ENCODE peak calls at places on chromosomes 3 and 15, in ten cellular contexts. P is HepG2; N is small intestine; B is brain microvascular endothelial cell; L is Jurkat, Clone E6-1; T is cardiac muscle cell; O is neuronal stem cell; K is GM23248; Z is OCI-LY7; W is AG10803. Q is an unnamed sample.

GRCh38 chr3:184918741-184919140 is 106.8 kb downstream of the VPS8 start:
- DNase-seq in K (no peak), Z (no peak), L (no peak), B (no peak), P (no peak), T (no peak), O (no peak), N (no peak), W (no peak), Q (no peak)

GRCh38 chr3:61927332-61927731 is 366.0 kb downstream of the PTPRG start:
- DNase-seq in K (peak), L (peak), B (peak), N (no peak), P (no peak), T (no peak), W (peak), O (no peak), Z (no peak), Q (peak)

GRCh38 chr3:185250247-185250646 is 3.6 kb downstream of the EHHADH start:
- DNase-seq in K (no peak), P (no peak), W (peak), O (no peak), Z (no peak), T (no peak), L (no peak), N (no peak), B (no peak), Q (peak)

GRCh38 chr15:34609658-34610057 is 26.2 kb upstream of the GOLGA8B start:
- DNase-seq in N (no peak), L (no peak), B (no peak), T (peak), W (no peak), Z (no peak), P (no peak), O (no peak), K (no peak), Q (no peak)

GRCh38 chr15:47582283-47582682 is 135.0 kb upstream of the SEMA6D start:
- DNase-seq in L (no peak), W (no peak), K (no peak), B (no peak), T (no peak), O (no peak), Z (no peak), N (no peak), P (no peak), Q (no peak)

GRCh38 chr15:64856429-64857145 is 14.9 kb downstream of the PLEKHO2 start:
- DNase-seq in T (peak), Z (no peak), N (no peak), B (no peak), P (peak), W (peak), O (peak), K (peak), L (no peak), Q (peak)

GRCh38 chr15:68900032-68900431 is 30.3 kb upstream of the SPESP1 start:
- DNase-seq in W (no peak), B (no peak), O (no peak), T (no peak), L (no peak), Z (no peak), N (peak), K (no peak), P (peak), Q (no peak)

GRCh38 chr3:197380786-197381185 is 82.4 kb upstream of the DLG1 start:
- DNase-seq in W (no peak), T (no peak), N (no peak), L (no peak), O (no peak), K (no peak), B (no peak), Z (no peak), P (no peak), Q (no peak)

GRCh38 chr3:115864912-115865311 is 241.6 kb downstream of the GAP43 start:
- DNase-seq in B (no peak), O (no peak), L (no peak), Z (no peak), T (no peak), W (no peak), P (no peak), N (no peak), K (no peak), Q (peak)

GRCh38 chr3:129122697-129123055 is 1.1 kb upstream of the RAB43 start:
- DNase-seq in P (no peak), T (no peak), K (peak), L (no peak), O (no peak), N (no peak), B (no peak), W (peak), Z (no peak), Q (peak)

GRCh38 chr3:100048248-100048647 is 66.1 kb downstream of the FILIP1L start:
- DNase-seq in N (no peak), P (no peak), B (no peak), W (no peak), T (no peak), L (no peak), O (no peak), Z (no peak), K (no peak), Q (no peak)
- H3K4me3 ChIP-seq in N (no peak), P (no peak), B (no peak), W (no peak), T (no peak), L (no peak), O (no peak), Z (no peak), K (no peak), Q (no peak)

GRCh38 chr3:25854214-25854613 is 64.3 kb downstream of the OXSM start:
- DNase-seq in P (no peak), B (no peak), T (no peak), K (peak), L (no peak), Z (no peak), O (no peak), W (peak), N (no peak), Q (peak)
- H3K4me3 ChIP-seq in P (no peak), B (no peak), T (no peak), K (no peak), L (no peak), Z (no peak), O (no peak), W (no peak), N (no peak), Q (no peak)

DNA sequence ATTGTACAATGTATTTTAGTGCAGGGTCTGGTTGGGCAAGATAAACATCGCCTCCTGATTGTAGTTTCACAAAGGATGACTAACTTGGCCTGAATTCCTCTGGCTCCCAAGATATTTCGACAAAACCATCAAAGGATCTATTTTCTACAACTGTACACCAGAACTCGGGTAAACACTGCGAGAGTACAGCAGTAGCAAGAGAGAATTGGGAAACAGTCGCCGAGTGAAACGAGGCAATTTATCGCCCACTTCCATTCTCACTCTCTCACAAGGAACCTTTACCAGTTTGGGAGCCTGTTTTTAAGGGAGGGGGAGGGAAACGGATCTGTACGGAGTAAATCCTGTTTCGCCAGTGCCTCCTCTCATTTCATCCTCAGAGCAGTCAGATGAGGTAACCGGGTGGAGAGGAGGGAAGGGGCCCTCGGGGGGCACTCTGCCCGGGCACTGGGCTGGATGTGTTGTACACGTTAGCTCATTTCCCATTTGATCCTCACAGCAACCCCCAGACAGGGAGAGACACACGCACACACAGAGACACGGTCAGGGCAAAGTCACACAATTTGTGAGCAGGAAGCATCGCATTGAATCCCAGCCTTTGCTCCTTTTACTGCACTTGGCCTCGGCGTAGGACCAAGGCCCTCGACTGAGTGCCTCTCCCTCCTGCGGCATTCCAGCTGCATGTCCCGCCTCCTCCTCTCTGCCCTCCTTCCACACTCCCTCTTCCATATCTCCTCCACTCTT is 120.1 kb downstream of the LIPC start:
- DNase-seq in B (peak), P (peak), L (no peak), T (no peak), K (peak), N (peak), Z (no peak), W (peak), O (no peak), Q (peak)
- H3K4me3 ChIP-seq in B (peak), P (peak), L (peak), T (no peak), K (peak), N (no peak), Z (no peak), W (peak), O (no peak), Q (no peak)

GRCh38 chr3:139263798-139264197 is 80.0 kb upstream of the MRPS22 start:
- DNase-seq in W (no peak), N (no peak), T (no peak), P (no peak), Z (no peak), B (no peak), L (no peak), K (no peak), O (no peak), Q (no peak)
- H3K4me3 ChIP-seq in W (no peak), N (no peak), T (no peak), P (no peak), Z (no peak), B (no peak), L (no peak), K (no peak), O (no peak), Q (no peak)

DNA sequence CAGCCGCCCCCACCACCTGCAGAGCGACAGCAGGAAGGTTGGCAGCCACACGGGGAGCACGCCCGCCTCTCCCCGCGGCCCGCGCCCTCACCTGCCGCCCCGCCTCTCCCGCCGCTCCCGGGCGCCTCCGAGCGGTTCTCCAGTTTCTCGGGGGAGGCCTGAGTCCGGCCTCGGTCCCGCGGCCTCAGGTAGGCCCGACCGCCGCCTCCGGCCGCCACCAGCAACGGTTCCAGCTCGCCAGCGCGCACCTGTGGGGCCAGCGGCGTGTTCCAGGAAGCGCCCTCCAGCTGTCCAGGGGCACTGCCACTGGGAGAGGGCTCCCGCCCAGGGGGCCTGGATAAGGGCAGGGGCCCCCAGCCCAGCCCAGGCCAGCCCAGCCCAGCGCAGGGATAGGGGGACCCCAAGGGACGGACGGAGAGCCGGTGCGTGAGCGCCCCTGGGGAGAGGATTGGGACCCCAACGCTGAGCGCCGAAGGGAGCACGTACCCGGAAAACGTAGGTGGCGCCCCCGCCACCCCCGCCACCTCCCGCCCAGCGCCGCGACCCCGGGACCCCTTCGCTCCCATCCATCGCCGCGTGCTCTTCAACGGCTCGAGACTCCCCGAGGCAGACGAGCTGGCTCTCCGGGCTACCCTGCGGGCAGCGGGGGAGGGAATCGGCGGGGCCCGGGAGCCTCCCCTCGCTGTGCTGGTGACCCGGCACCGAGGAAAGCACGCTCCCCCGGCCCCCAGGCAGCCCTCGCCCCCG is 2.1 kb downstream of the LTK start:
- DNase-seq in W (no peak), P (no peak), N (peak), L (no peak), T (no peak), Z (no peak), O (no peak), K (no peak), B (no peak), Q (no peak)
- H3K4me3 ChIP-seq in W (no peak), P (no peak), N (peak), L (no peak), T (peak), Z (no peak), O (no peak), K (no peak), B (no peak), Q (no peak)

GRCh38 chr3:39251576-39251975 is 28.3 kb downstream of the CX3CR1 start:
- DNase-seq in Z (no peak), W (no peak), T (no peak), L (no peak), P (no peak), K (no peak), N (no peak), B (no peak), O (no peak), Q (no peak)

GRCh38 chr3:39260318-39260717 is 19.5 kb downstream of the CX3CR1 start:
- DNase-seq in P (no peak), O (no peak), L (no peak), N (no peak), K (no peak), W (no peak), B (no peak), Z (no peak), T (no peak), Q (no peak)

GRCh38 chr3:39254806-39255449 is 24.9 kb downstream of the CX3CR1 start:
- DNase-seq in L (no peak), N (no peak), P (no peak), T (no peak), O (no peak), W (peak), B (no peak), Z (peak), K (peak), Q (peak)

GRCh38 chr3:39260957-39261356 is 18.9 kb downstream of the CX3CR1 start:
- DNase-seq in K (peak), L (peak), T (peak), O (no peak), B (peak), W (peak), Z (peak), P (peak), N (peak), Q (peak)

GRCh38 chr3:39255503-39256325 is 24.1 kb downstream of the CX3CR1 start:
- DNase-seq in T (no peak), P (no peak), B (no peak), O (no peak), L (no peak), W (no peak), Z (peak), N (no peak), K (no peak), Q (no peak)
- H3K4me3 ChIP-seq in T (no peak), P (no peak), B (no peak), O (no peak), L (no peak), W (no peak), Z (peak), N (no peak), K (no peak), Q (no peak)

Q was measured in fibroblast of the aortic adventitia.